ENCODE peak calls at places on chromosomes 13 and 19, in eight cellular contexts. C is stimulated activated CD4-positive, alpha-beta T cell treated with anti-CD3 and anti-CD28 coated beads, Interleukin-12 subunit alpha, Interleukin-12 subunit beta, amount 100 ng/mL, for 4 hours; I is NCI-H1105; K is left colon; H is fibroblast of mammary gland; E is stimulated activated effector memory CD8-positive, alpha-beta T cell treated with anti-CD3 and anti-CD28 coated beads, Interleukin-12 subunit alpha, Interleukin-12 subunit beta, amount 100 ng/mL, for 72 hours; R is osteocyte; O is activated T-cell treated with anti-CD3 and anti-CD28 coated beads for 1 hour. Y is an unnamed sample.

GRCh38 chr13:75986818-75987217 is 350.7 kb downstream of the LMO7 start:
- DNase-seq in C (no peak), I (no peak), K (no peak), H (no peak), E (no peak), R (no peak), O (no peak), Y (no peak)

GRCh38 chr13:74070065-74070464 is 64.1 kb downstream of the KLF12 start:
- DNase-seq in C (no peak), I (no peak), K (no peak), H (no peak), E (no peak), R (no peak), O (no peak), Y (no peak)

GRCh38 chr13:21008026-21008425 is 53.4 kb downstream of the LATS2 start:
- DNase-seq in C (no peak), I (no peak), K (no peak), H (no peak), E (no peak), R (peak), O (no peak), Y (no peak)

GRCh38 chr19:20928371-20928770 is 5.3 kb downstream of the ZNF85 start:
- DNase-seq in C (no peak), I (no peak), K (no peak), H (peak), E (no peak), R (peak), O (no peak), Y (no peak)

GRCh38 chr13:58313219-58313618 is 681.7 kb downstream of the PCDH17 start:
- DNase-seq in C (no peak), I (no peak), K (no peak), H (no peak), E (no peak), R (no peak), O (no peak), Y (no peak)

GRCh38 chr13:98910501-98910951 is 67.3 kb downstream of the DOCK9 start:
- DNase-seq in C (peak), I (no peak), K (no peak), H (peak), E (no peak), R (no peak), O (no peak), Y (peak)

GRCh38 chr19:48738557-48739399 is 1.6 kb downstream of the RASIP1 start:
- DNase-seq in C (peak), I (peak), K (peak), H (peak), E (peak), R (peak), O (peak), Y (peak)

GRCh38 chr19:55809381-55810058 is 22.3 kb downstream of the NLRP11 start:
- DNase-seq in C (peak), I (peak), K (peak), H (peak), E (no peak), R (peak), O (no peak), Y (peak)

GRCh38 chr13:79392882-79393563 is 13.0 kb downstream of the RBM26 start:
- DNase-seq in C (no peak), I (no peak), K (no peak), H (peak), E (no peak), R (no peak), O (no peak), Y (peak)

GRCh38 chr13:103605546-103606326 is 539.5 kb upstream of the SLC10A2 start:
- DNase-seq in C (no peak), I (no peak), K (no peak), H (no peak), E (no peak), R (no peak), O (no peak), Y (no peak)

GRCh38 chr13:103282571-103283450 is 216.6 kb upstream of the SLC10A2 start:
- DNase-seq in C (no peak), I (no peak), K (no peak), H (peak), E (no peak), R (no peak), O (no peak), Y (no peak)